ENCODE peak calls at places on chromosomes 6 and 20, in ten cellular contexts. V is right lobe of liver, J is thoracic aorta, X is A549, P is cardiac muscle cell, C is ascending aorta, F is AG10803, D is fibroblast of mammary gland, E is MM.1S, L is ovary. W is an unnamed sample.

GRCh38 chr6:37576336-37576737 is 76.6 kb upstream of the CCDC167 start:
- DNase-seq in V (no peak), J (no peak), X (peak; percentile 60), P (no peak), C (no peak), F (peak; percentile 35), D (peak; percentile 75), E (no peak), L (no peak), W (no peak)

GRCh38 chr20:56629464-56630085 is 469 bp downstream of the TFAP2C start:
- DNase-seq in V (no peak), J (no peak), X (no peak), P (no peak), C (no peak), F (no peak), D (no peak), E (peak; percentile 70), L (no peak), W (no peak)

GRCh38 chr6:105051941-105052471 is 95.1 kb downstream of the LIN28B start:
- DNase-seq in V (no peak), J (no peak), X (peak; percentile 69), P (peak; percentile 14), C (no peak), F (peak; percentile 25), D (peak; percentile 30), E (no peak), L (no peak), W (no peak)

GRCh38 chr20:23363257-23363649 is 1.3 kb downstream of the GZF1 start:
- DNase-seq in V (no peak), J (no peak), X (no peak), P (no peak), C (no peak), F (no peak), D (no peak), E (no peak), L (no peak), W (no peak)

GRCh38 chr20:1569417-1569861 is 11.9 kb upstream of the SIRPD start:
- DNase-seq in V (no peak), J (no peak), X (peak; percentile 77), P (peak; percentile 5), C (no peak), F (peak; percentile 9), D (peak; percentile 69), E (no peak), L (no peak), W (no peak)

GRCh38 chr6:108116424-108116780 is 41.9 kb upstream of the OSTM1 start:
- DNase-seq in V (no peak), J (no peak), X (no peak), P (no peak), C (no peak), F (no peak), D (no peak), E (no peak), L (no peak), W (no peak)

GRCh38 chr6:166777096-166777630 is 150.1 kb upstream of the RPS6KA2 start:
- DNase-seq in V (no peak), J (no peak), X (no peak), P (no peak), C (no peak), F (no peak), D (no peak), E (no peak), L (no peak), W (no peak)

GRCh38 chr6:138406443-138406842 is 2.4 kb downstream of the HEBP2 start:
- DNase-seq in V (no peak), J (no peak), X (peak; percentile 23), P (no peak), C (no peak), F (no peak), D (no peak), E (no peak), L (no peak), W (no peak)

GRCh38 chr6:43769526-43770416 is at the start of gene VEGFA:
- DNase-seq in V (peak; percentile 94), J (peak; percentile 75), X (peak; percentile 85), P (peak; percentile 95), C (peak; percentile 62), F (peak; percentile 93), D (peak; percentile 95), E (peak; percentile 84), L (peak; percentile 91), W (peak; percentile 87)

DNA sequence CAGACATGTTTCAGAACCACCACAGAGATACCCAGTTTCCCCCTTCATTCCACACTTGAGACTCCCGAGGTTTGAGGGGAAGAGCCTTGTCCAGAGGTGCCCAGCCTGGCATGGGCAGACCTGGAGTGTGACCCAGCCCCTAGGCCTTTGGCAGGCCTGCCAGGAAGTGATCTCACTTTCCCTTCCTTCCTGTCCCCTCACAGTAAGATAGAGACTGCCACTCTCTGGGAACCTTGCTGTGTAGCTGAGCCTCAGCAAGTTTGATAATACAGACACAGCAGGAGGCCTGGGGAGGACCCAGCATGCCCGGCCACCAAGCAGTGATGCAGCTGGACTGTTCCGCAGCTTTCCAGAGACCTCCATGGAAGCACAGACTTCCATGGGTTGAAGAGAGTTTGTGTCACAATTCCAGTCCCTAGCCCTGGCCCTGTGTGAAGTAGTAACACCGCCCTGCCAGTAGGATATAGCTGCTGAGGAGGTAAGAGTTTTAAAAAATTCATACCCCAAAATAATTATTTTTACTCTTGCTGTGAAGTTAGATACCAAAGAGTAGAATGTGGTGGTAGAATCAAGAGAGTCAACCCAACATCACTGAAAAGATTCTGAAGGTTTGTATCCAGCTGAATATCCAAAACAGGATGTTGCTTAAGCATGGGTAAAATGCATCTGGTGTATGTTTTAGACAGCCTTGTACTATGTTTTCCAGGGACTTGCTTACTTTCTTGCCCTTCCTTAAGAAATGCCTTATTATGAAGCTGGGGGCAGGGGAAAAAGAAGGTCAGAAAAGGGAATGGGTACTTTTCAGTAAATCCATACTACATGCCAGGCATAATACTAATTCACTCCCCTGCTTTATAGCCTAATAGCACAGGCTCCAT is 16.3 kb downstream of the PKIG start:
- DNase-seq in V (no peak), J (no peak), X (no peak), P (peak; percentile 70), C (no peak), F (peak; percentile 35), D (no peak), E (peak; percentile 38), L (no peak), W (peak; percentile 66)
- TF ChIP-seq CTCF in V (no peak), J (peak; percentile 16), X (no peak), P (peak; percentile 19), C (no peak), F (no peak), D (no peak), E (peak; percentile 32), L (no peak), W (no peak)

GRCh38 chr6:18062733-18063132 is 59.7 kb downstream of the NHLRC1 start:
- DNase-seq in V (no peak), J (no peak), X (no peak), P (no peak), C (no peak), F (no peak), D (no peak), E (no peak), L (no peak), W (no peak)
- TF ChIP-seq CTCF in V (no peak), J (no peak), X (no peak), P (no peak), C (no peak), F (no peak), D (no peak), E (no peak), L (no peak), W (no peak)

GRCh38 chr6:33672808-33673207 is 38.7 kb downstream of the UQCC2 start:
- DNase-seq in V (peak; percentile 56), J (peak; percentile 69), X (peak; percentile 85), P (peak; percentile 93), C (peak; percentile 50), F (peak; percentile 95), D (peak; percentile 97), E (no peak), L (no peak), W (no peak)
- TF ChIP-seq CTCF in V (peak; percentile 33), J (peak; percentile 61), X (peak; percentile 38), P (peak; percentile 70), C (peak; percentile 45), F (peak; percentile 78), D (peak; percentile 61), E (no peak), L (peak; percentile 40), W (peak; percentile 57)

DNA sequence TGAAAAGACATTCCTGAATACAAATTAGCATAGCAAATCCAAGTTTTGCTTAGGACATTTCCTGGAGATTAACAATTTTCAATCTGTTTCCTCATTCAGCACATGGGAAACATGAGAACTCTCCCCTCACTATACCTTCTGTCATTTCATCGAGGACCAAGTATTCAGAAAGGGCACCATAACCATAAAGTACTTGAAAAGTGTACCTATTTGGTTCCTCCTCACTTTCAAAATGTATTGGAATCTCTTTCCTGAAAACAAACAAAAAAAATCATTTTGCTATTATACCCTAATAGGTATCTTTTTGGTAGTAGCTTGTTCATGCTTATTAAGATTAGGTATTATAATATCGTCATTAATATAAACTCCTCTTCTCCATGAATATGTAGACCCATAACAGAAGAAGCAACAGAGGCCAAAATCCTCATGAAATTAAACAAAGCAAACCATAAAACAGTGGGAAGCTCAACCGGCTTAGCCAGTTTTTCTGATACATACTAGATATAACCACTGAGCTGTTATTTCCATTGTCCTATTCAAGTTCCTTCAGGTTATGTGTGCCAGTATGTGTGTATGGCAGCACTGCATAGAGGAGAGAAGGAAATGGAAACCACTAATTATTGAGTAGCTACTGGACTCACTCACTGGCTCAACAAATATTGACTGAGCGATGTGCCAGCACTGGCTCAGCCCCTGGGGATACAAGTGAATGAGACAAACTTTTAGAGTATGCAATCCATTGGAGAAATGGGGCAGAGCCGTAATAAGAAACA is 274.0 kb downstream of the MAFB start:
- DNase-seq in V (no peak), J (no peak), X (no peak), P (no peak), C (no peak), F (no peak), D (no peak), E (no peak), L (no peak), W (no peak)
- TF ChIP-seq CTCF in V (no peak), J (no peak), X (no peak), P (no peak), C (no peak), F (no peak), D (no peak), E (no peak), L (no peak), W (no peak)

GRCh38 chr20:2631228-2631627 is 21.2 kb upstream of the NOP56 start:
- DNase-seq in V (no peak), J (no peak), X (peak; percentile 33), P (peak; percentile 13), C (no peak), F (no peak), D (peak; percentile 37), E (no peak), L (no peak), W (no peak)
- TF ChIP-seq CTCF in V (no peak), J (no peak), X (peak; percentile 42), P (peak; percentile 13), C (no peak), F (no peak), D (no peak), E (no peak), L (no peak), W (no peak)

W was measured in RWPE2.